ENCODE peak calls at places on chromosome 10, in eight cellular contexts. One of them, this sample, is unnamed.

GRCh38 chr10:110279062-110279986 is 25.4 kb downstream of the SMNDC1 start:
- DNase-seq in activated CD4-positive, alpha-beta memory T cell treated with anti-CD3 and anti-CD28 coated beads, Interleukin-2, amount 10 ng/mL, durations not matched to agents 7 days and 5 days: peak; percentile 44
- DNase-seq in lower lobe of right lung: no peak
- DNase-seq in activated T-helper 1 cell treated with anti-CD3 and anti-CD28 coated beads, Interleukin-2, amount 50 U/mL, for 16 hours: no peak
- DNase-seq in foreskin fibroblast: peak; percentile 79
- DNase-seq in BE2C: peak; percentile 64
- DNase-seq in T-helper 1 cell: peak; percentile 31
- DNase-seq in dorsolateral prefrontal cortex: no peak
- DNase-seq in this sample: peak; percentile 88

GRCh38 chr10:78846770-78847169 is 222.0 kb upstream of the ZMIZ1 start:
- DNase-seq in activated T-helper 1 cell treated with anti-CD3 and anti-CD28 coated beads, Interleukin-2, amount 50 U/mL, for 16 hours: no peak
- DNase-seq in lower lobe of right lung: no peak
- DNase-seq in activated CD4-positive, alpha-beta memory T cell treated with anti-CD3 and anti-CD28 coated beads, Interleukin-2, amount 10 ng/mL, durations not matched to agents 7 days and 5 days: no peak
- DNase-seq in foreskin fibroblast: no peak
- DNase-seq in T-helper 1 cell: no peak
- DNase-seq in BE2C: peak; percentile 53
- DNase-seq in dorsolateral prefrontal cortex: peak; percentile 77
- DNase-seq in this sample: peak; percentile 56

GRCh38 chr10:115056186-115056585 is 37.0 kb upstream of the ATRNL1 start:
- DNase-seq in BE2C: no peak
- DNase-seq in activated CD4-positive, alpha-beta memory T cell treated with anti-CD3 and anti-CD28 coated beads, Interleukin-2, amount 10 ng/mL, durations not matched to agents 7 days and 5 days: no peak
- DNase-seq in dorsolateral prefrontal cortex: no peak
- DNase-seq in activated T-helper 1 cell treated with anti-CD3 and anti-CD28 coated beads, Interleukin-2, amount 50 U/mL, for 16 hours: no peak
- DNase-seq in foreskin fibroblast: no peak
- DNase-seq in lower lobe of right lung: no peak
- DNase-seq in T-helper 1 cell: no peak
- DNase-seq in this sample: no peak

GRCh38 chr10:29239569-29240472 is 49.0 kb upstream of the LYZL1 start:
- DNase-seq in activated T-helper 1 cell treated with anti-CD3 and anti-CD28 coated beads, Interleukin-2, amount 50 U/mL, for 16 hours: no peak
- DNase-seq in activated CD4-positive, alpha-beta memory T cell treated with anti-CD3 and anti-CD28 coated beads, Interleukin-2, amount 10 ng/mL, durations not matched to agents 7 days and 5 days: no peak
- DNase-seq in lower lobe of right lung: no peak
- DNase-seq in T-helper 1 cell: no peak
- DNase-seq in foreskin fibroblast: peak; percentile 23
- DNase-seq in dorsolateral prefrontal cortex: no peak
- DNase-seq in BE2C: peak; percentile 64
- DNase-seq in this sample: peak; percentile 56

GRCh38 chr10:99524050-99524666 is 8.6 kb upstream of the NKX2-3 start:
- DNase-seq in BE2C: no peak
- DNase-seq in dorsolateral prefrontal cortex: no peak
- DNase-seq in activated T-helper 1 cell treated with anti-CD3 and anti-CD28 coated beads, Interleukin-2, amount 50 U/mL, for 16 hours: no peak
- DNase-seq in foreskin fibroblast: no peak
- DNase-seq in lower lobe of right lung: no peak
- DNase-seq in activated CD4-positive, alpha-beta memory T cell treated with anti-CD3 and anti-CD28 coated beads, Interleukin-2, amount 10 ng/mL, durations not matched to agents 7 days and 5 days: no peak
- DNase-seq in T-helper 1 cell: no peak
- DNase-seq in this sample: no peak

GRCh38 chr10:78435484-78436222 is 402.0 kb downstream of the RPS24 start:
- DNase-seq in T-helper 1 cell: no peak
- DNase-seq in activated T-helper 1 cell treated with anti-CD3 and anti-CD28 coated beads, Interleukin-2, amount 50 U/mL, for 16 hours: no peak
- DNase-seq in dorsolateral prefrontal cortex: no peak
- DNase-seq in lower lobe of right lung: no peak
- DNase-seq in foreskin fibroblast: no peak
- DNase-seq in activated CD4-positive, alpha-beta memory T cell treated with anti-CD3 and anti-CD28 coated beads, Interleukin-2, amount 10 ng/mL, durations not matched to agents 7 days and 5 days: no peak
- DNase-seq in BE2C: no peak
- DNase-seq in this sample: no peak

GRCh38 chr10:52488606-52489485 is 174.8 kb downstream of the DKK1 start:
- DNase-seq in lower lobe of right lung: no peak
- DNase-seq in dorsolateral prefrontal cortex: no peak
- DNase-seq in foreskin fibroblast: peak; percentile 75
- DNase-seq in BE2C: no peak
- DNase-seq in activated CD4-positive, alpha-beta memory T cell treated with anti-CD3 and anti-CD28 coated beads, Interleukin-2, amount 10 ng/mL, durations not matched to agents 7 days and 5 days: no peak
- DNase-seq in T-helper 1 cell: no peak
- DNase-seq in activated T-helper 1 cell treated with anti-CD3 and anti-CD28 coated beads, Interleukin-2, amount 50 U/mL, for 16 hours: no peak
- DNase-seq in this sample: peak; percentile 37

GRCh38 chr10:114174462-114175190 is 623 bp upstream of the CCDC186 start:
- DNase-seq in activated T-helper 1 cell treated with anti-CD3 and anti-CD28 coated beads, Interleukin-2, amount 50 U/mL, for 16 hours: no peak
- DNase-seq in BE2C: no peak
- DNase-seq in foreskin fibroblast: peak; percentile 84
- DNase-seq in lower lobe of right lung: peak; percentile 82
- DNase-seq in T-helper 1 cell: peak; percentile 65
- DNase-seq in dorsolateral prefrontal cortex: peak; percentile 46
- DNase-seq in activated CD4-positive, alpha-beta memory T cell treated with anti-CD3 and anti-CD28 coated beads, Interleukin-2, amount 10 ng/mL, durations not matched to agents 7 days and 5 days: no peak
- DNase-seq in this sample: peak; percentile 61

GRCh38 chr10:98577578-98577977 is 130.8 kb upstream of the HPS1 start:
- DNase-seq in foreskin fibroblast: peak; percentile 15
- DNase-seq in lower lobe of right lung: no peak
- DNase-seq in T-helper 1 cell: no peak
- DNase-seq in dorsolateral prefrontal cortex: no peak
- DNase-seq in activated T-helper 1 cell treated with anti-CD3 and anti-CD28 coated beads, Interleukin-2, amount 50 U/mL, for 16 hours: no peak
- DNase-seq in BE2C: no peak
- DNase-seq in activated CD4-positive, alpha-beta memory T cell treated with anti-CD3 and anti-CD28 coated beads, Interleukin-2, amount 10 ng/mL, durations not matched to agents 7 days and 5 days: no peak
- DNase-seq in this sample: no peak

GRCh38 chr10:100008142-100008522 is 1.6 kb downstream of the DNMBP start:
- DNase-seq in BE2C: no peak
- DNase-seq in activated CD4-positive, alpha-beta memory T cell treated with anti-CD3 and anti-CD28 coated beads, Interleukin-2, amount 10 ng/mL, durations not matched to agents 7 days and 5 days: no peak
- DNase-seq in activated T-helper 1 cell treated with anti-CD3 and anti-CD28 coated beads, Interleukin-2, amount 50 U/mL, for 16 hours: no peak
- DNase-seq in dorsolateral prefrontal cortex: no peak
- DNase-seq in T-helper 1 cell: no peak
- DNase-seq in lower lobe of right lung: no peak
- DNase-seq in foreskin fibroblast: peak; percentile 75
- DNase-seq in this sample: peak; percentile 52

This sample was measured in cerebellar cortex.